ENCODE peak calls at places on chromosomes 4 and X, in eight cellular contexts. E is NCI-H2171 treated with DMSO at 0.1 percent for 48 hours; N is anterior cingulate cortex; D is ELR; L is CD4-positive, alpha-beta T cell; S is brain microvascular endothelial cell; Q is adrenal gland; I is mesenteric fat pad. V is an unnamed sample.

GRCh38 chrX:74382613-74383012 is 38.7 kb upstream of the SLC16A2 start:
- DNase-seq in N (peak; percentile 0), Q (peak; percentile 60), I (no peak), E (peak; percentile 25), S (peak; percentile 56), D (peak; percentile 86), L (peak; percentile 23), V (peak; percentile 52)

GRCh38 chr4:92334716-92335350 is 31.1 kb downstream of the GRID2 start:
- DNase-seq in S (no peak), E (no peak), L (no peak), Q (no peak), N (no peak), D (no peak), I (no peak), V (no peak)

GRCh38 chrX:45806410-45807121 is 605.9 kb upstream of the DIPK2B start:
- DNase-seq in I (no peak), D (peak; percentile 84), N (no peak), E (no peak), L (peak; percentile 16), Q (no peak), S (peak; percentile 84), V (peak; percentile 57)

GRCh38 chr4:129355529-129355928 is 259.6 kb downstream of the C4orf33 start:
- DNase-seq in E (no peak), S (peak; percentile 4), I (no peak), D (peak; percentile 8), N (no peak), L (no peak), Q (no peak), V (peak; percentile 24)

GRCh38 chr4:42638993-42639392 is 17.9 kb downstream of the ATP8A1 start:
- DNase-seq in S (no peak), I (no peak), L (no peak), N (no peak), Q (no peak), E (no peak), D (no peak), V (no peak)

GRCh38 chr4:165398570-165398969 is 19.8 kb downstream of the CPE start:
- DNase-seq in I (no peak), D (peak; percentile 24), E (peak; percentile 95), S (peak; percentile 76), L (no peak), Q (no peak), N (no peak), V (no peak)

GRCh38 chr4:184265566-184266351 is 48.1 kb upstream of the ENPP6 start:
- DNase-seq in S (peak; percentile 68), Q (no peak), I (no peak), D (peak; percentile 68), N (no peak), L (no peak), E (no peak), V (no peak)

GRCh38 chr4:97593248-97593647 is 550.0 kb downstream of the STPG2 start:
- DNase-seq in D (no peak), I (no peak), N (no peak), L (no peak), E (no peak), S (no peak), Q (no peak), V (no peak)

V was measured in MG63.